ENCODE peak calls at places on chromosomes 3 and 15, in eight cellular contexts. C, K, E, T, P, Q, G and X are unnamed samples.
A peak's percentile ranks its signal among the peaks of the same experiment; 100 is the strongest.

GRCh38 chr3:131553495-131554247 is 50.9 kb upstream of the MRPL3 start:
- DNase-seq in C (no peak), T (no peak), K (no peak), G (no peak), E (no peak), Q (no peak), P (no peak), X (no peak)

GRCh38 chr3:172666181-172666872 is 44.5 kb downstream of the NCEH1 start:
- DNase-seq in C (no peak), P (no peak), G (no peak), T (no peak), Q (no peak), E (peak; percentile 35), K (no peak), X (no peak)

GRCh38 chr3:129699199-129699598 is 92.7 kb upstream of the PLXND1 start:
- DNase-seq in E (no peak), C (no peak), T (no peak), Q (no peak), P (no peak), G (peak; percentile 56), K (no peak), X (no peak)

GRCh38 chr15:52100807-52101206 is 11.8 kb downstream of the BCL2L10 start:
- DNase-seq in G (peak; percentile 86), C (peak; percentile 90), E (peak; percentile 95), P (peak; percentile 52), K (peak; percentile 17), Q (no peak), T (no peak), X (peak; percentile 89)

GRCh38 chr3:42063886-42064285 is 27.3 kb upstream of the TRAK1 start:
- DNase-seq in E (peak; percentile 82), T (no peak), G (peak; percentile 17), K (no peak), C (no peak), P (no peak), Q (no peak), X (no peak)

GRCh38 chr15:41798607-41799487 is 24.6 kb downstream of the MAPKBP1 start:
- DNase-seq in P (no peak), C (no peak), G (no peak), E (no peak), T (no peak), Q (no peak), K (no peak), X (no peak)

GRCh38 chr3:111151438-111151837 is 79.8 kb downstream of the NECTIN3 start:
- DNase-seq in C (no peak), E (peak; percentile 38), G (no peak), P (no peak), K (no peak), Q (peak; percentile 39), T (no peak), X (no peak)

GRCh38 chr3:191236635-191237034 is 37.6 kb downstream of the OSTN start:
- DNase-seq in P (no peak), K (no peak), Q (no peak), C (no peak), G (no peak), T (no peak), E (no peak), X (no peak)

GRCh38 chr3:129556890-129557736 is 14.1 kb downstream of the H1-8 start:
- DNase-seq in P (no peak), Q (no peak), T (no peak), G (no peak), E (no peak), C (no peak), K (no peak), X (no peak)

GRCh38 chr3:133928903-133929607 is 33.4 kb upstream of the RAB6B start:
- DNase-seq in C (no peak), K (no peak), Q (no peak), E (no peak), G (no peak), T (no peak), P (no peak), X (no peak)